ENCODE peak calls at places on chromosomes 11 and 22, in nine cellular contexts. One of them, this sample, is unnamed.

GRCh38 chr11:40388097-40388818 is 1071.2 kb downstream of the LRRC4C start:
- DNase-seq in activated T-cell treated with anti-CD3 and anti-CD28 coated beads for 24 hours: no peak
- DNase-seq in stimulated activated CD4-positive, alpha-beta T cell treated with anti-CD3 and anti-CD28 coated beads, Interleukin-4, amount 100 ng/mL, for 4 hours: no peak
- DNase-seq in ELR: peak
- DNase-seq in cardiac fibroblast: no peak
- DNase-seq in A549: no peak
- DNase-seq in EH: peak
- DNase-seq in CD8-positive, alpha-beta memory T cell: no peak
- DNase-seq in mesendoderm: no peak
- DNase-seq in this sample: no peak

GRCh38 chr11:2807276-2807681 is 78.3 kb downstream of the CDKN1C start:
- DNase-seq in activated T-cell treated with anti-CD3 and anti-CD28 coated beads for 24 hours: no peak
- DNase-seq in stimulated activated CD4-positive, alpha-beta T cell treated with anti-CD3 and anti-CD28 coated beads, Interleukin-4, amount 100 ng/mL, for 4 hours: no peak
- DNase-seq in ELR: no peak
- DNase-seq in cardiac fibroblast: no peak
- DNase-seq in A549: no peak
- DNase-seq in EH: no peak
- DNase-seq in CD8-positive, alpha-beta memory T cell: no peak
- DNase-seq in mesendoderm: no peak
- DNase-seq in this sample: no peak

GRCh38 chr11:17164361-17165246 is 43.2 kb downstream of the PIK3C2A start:
- DNase-seq in activated T-cell treated with anti-CD3 and anti-CD28 coated beads for 24 hours: no peak
- DNase-seq in stimulated activated CD4-positive, alpha-beta T cell treated with anti-CD3 and anti-CD28 coated beads, Interleukin-4, amount 100 ng/mL, for 4 hours: no peak
- DNase-seq in ELR: peak
- DNase-seq in cardiac fibroblast: peak
- DNase-seq in A549: no peak
- DNase-seq in EH: peak
- DNase-seq in CD8-positive, alpha-beta memory T cell: no peak
- DNase-seq in mesendoderm: peak
- DNase-seq in this sample: no peak

GRCh38 chr11:104525416-104525815 is 361.5 kb upstream of the PDGFD start:
- DNase-seq in activated T-cell treated with anti-CD3 and anti-CD28 coated beads for 24 hours: no peak
- DNase-seq in stimulated activated CD4-positive, alpha-beta T cell treated with anti-CD3 and anti-CD28 coated beads, Interleukin-4, amount 100 ng/mL, for 4 hours: no peak
- DNase-seq in ELR: no peak
- DNase-seq in cardiac fibroblast: no peak
- DNase-seq in A549: no peak
- DNase-seq in EH: no peak
- DNase-seq in CD8-positive, alpha-beta memory T cell: no peak
- DNase-seq in mesendoderm: no peak
- DNase-seq in this sample: no peak

GRCh38 chr11:313787-314547 is at the start of gene IFITM1:
- DNase-seq in activated T-cell treated with anti-CD3 and anti-CD28 coated beads for 24 hours: no peak
- DNase-seq in stimulated activated CD4-positive, alpha-beta T cell treated with anti-CD3 and anti-CD28 coated beads, Interleukin-4, amount 100 ng/mL, for 4 hours: no peak
- DNase-seq in ELR: peak
- DNase-seq in cardiac fibroblast: peak
- DNase-seq in A549: no peak
- DNase-seq in EH: peak
- DNase-seq in CD8-positive, alpha-beta memory T cell: peak
- DNase-seq in mesendoderm: peak
- DNase-seq in this sample: peak

GRCh38 chr11:83044958-83045712 is 26.6 kb downstream of the RAB30 start:
- DNase-seq in activated T-cell treated with anti-CD3 and anti-CD28 coated beads for 24 hours: no peak
- DNase-seq in stimulated activated CD4-positive, alpha-beta T cell treated with anti-CD3 and anti-CD28 coated beads, Interleukin-4, amount 100 ng/mL, for 4 hours: no peak
- DNase-seq in ELR: peak
- DNase-seq in cardiac fibroblast: peak
- DNase-seq in A549: peak
- DNase-seq in EH: peak
- DNase-seq in CD8-positive, alpha-beta memory T cell: no peak
- DNase-seq in mesendoderm: no peak
- DNase-seq in this sample: no peak

GRCh38 chr22:47676685-47677084 is 914.2 kb downstream of the TBC1D22A start:
- DNase-seq in activated T-cell treated with anti-CD3 and anti-CD28 coated beads for 24 hours: no peak
- DNase-seq in stimulated activated CD4-positive, alpha-beta T cell treated with anti-CD3 and anti-CD28 coated beads, Interleukin-4, amount 100 ng/mL, for 4 hours: no peak
- DNase-seq in ELR: no peak
- DNase-seq in cardiac fibroblast: no peak
- DNase-seq in A549: no peak
- DNase-seq in EH: no peak
- DNase-seq in CD8-positive, alpha-beta memory T cell: no peak
- DNase-seq in mesendoderm: no peak
- DNase-seq in this sample: no peak

GRCh38 chr11:65932558-65932919 is 12.7 kb upstream of the TSGA10IP start:
- DNase-seq in activated T-cell treated with anti-CD3 and anti-CD28 coated beads for 24 hours: no peak
- DNase-seq in stimulated activated CD4-positive, alpha-beta T cell treated with anti-CD3 and anti-CD28 coated beads, Interleukin-4, amount 100 ng/mL, for 4 hours: no peak
- DNase-seq in ELR: peak
- DNase-seq in cardiac fibroblast: peak
- DNase-seq in A549: peak
- DNase-seq in EH: peak
- DNase-seq in CD8-positive, alpha-beta memory T cell: no peak
- DNase-seq in mesendoderm: peak
- DNase-seq in this sample: no peak

GRCh38 chr11:111905391-111905790 is 6.2 kb downstream of the CRYAB start:
- DNase-seq in activated T-cell treated with anti-CD3 and anti-CD28 coated beads for 24 hours: no peak
- DNase-seq in stimulated activated CD4-positive, alpha-beta T cell treated with anti-CD3 and anti-CD28 coated beads, Interleukin-4, amount 100 ng/mL, for 4 hours: no peak
- DNase-seq in ELR: no peak
- DNase-seq in cardiac fibroblast: no peak
- DNase-seq in A549: no peak
- DNase-seq in EH: peak
- DNase-seq in CD8-positive, alpha-beta memory T cell: no peak
- DNase-seq in mesendoderm: no peak
- DNase-seq in this sample: no peak

GRCh38 chr11:120137187-120137610 is 714 bp downstream of the TRIM29 start:
- DNase-seq in activated T-cell treated with anti-CD3 and anti-CD28 coated beads for 24 hours: no peak
- DNase-seq in stimulated activated CD4-positive, alpha-beta T cell treated with anti-CD3 and anti-CD28 coated beads, Interleukin-4, amount 100 ng/mL, for 4 hours: no peak
- DNase-seq in ELR: no peak
- DNase-seq in cardiac fibroblast: no peak
- DNase-seq in A549: no peak
- DNase-seq in EH: no peak
- DNase-seq in CD8-positive, alpha-beta memory T cell: no peak
- DNase-seq in mesendoderm: no peak
- DNase-seq in this sample: peak

GRCh38 chr11:116773203-116774112 is 671 bp upstream of the BUD13 start:
- DNase-seq in activated T-cell treated with anti-CD3 and anti-CD28 coated beads for 24 hours: no peak
- DNase-seq in stimulated activated CD4-positive, alpha-beta T cell treated with anti-CD3 and anti-CD28 coated beads, Interleukin-4, amount 100 ng/mL, for 4 hours: no peak
- DNase-seq in ELR: peak
- DNase-seq in cardiac fibroblast: peak
- DNase-seq in A549: no peak
- DNase-seq in EH: no peak
- DNase-seq in CD8-positive, alpha-beta memory T cell: no peak
- DNase-seq in mesendoderm: no peak
- DNase-seq in this sample: no peak

GRCh38 chr22:24417901-24418641 is 9.3 kb upstream of the ADORA2A start:
- DNase-seq in activated T-cell treated with anti-CD3 and anti-CD28 coated beads for 24 hours: no peak
- DNase-seq in stimulated activated CD4-positive, alpha-beta T cell treated with anti-CD3 and anti-CD28 coated beads, Interleukin-4, amount 100 ng/mL, for 4 hours: no peak
- DNase-seq in ELR: no peak
- DNase-seq in cardiac fibroblast: peak
- DNase-seq in A549: no peak
- DNase-seq in EH: no peak
- DNase-seq in CD8-positive, alpha-beta memory T cell: no peak
- DNase-seq in mesendoderm: no peak
- DNase-seq in this sample: no peak

GRCh38 chr22:41576877-41577276 is 12.8 kb downstream of the PMM1 start:
- DNase-seq in activated T-cell treated with anti-CD3 and anti-CD28 coated beads for 24 hours: no peak
- DNase-seq in stimulated activated CD4-positive, alpha-beta T cell treated with anti-CD3 and anti-CD28 coated beads, Interleukin-4, amount 100 ng/mL, for 4 hours: no peak
- DNase-seq in ELR: peak
- DNase-seq in cardiac fibroblast: peak
- DNase-seq in A549: peak
- DNase-seq in EH: peak
- DNase-seq in CD8-positive, alpha-beta memory T cell: peak
- DNase-seq in mesendoderm: peak
- DNase-seq in this sample: no peak

GRCh38 chr11:105227363-105227762 is 87.8 kb upstream of the CARD18 start:
- DNase-seq in activated T-cell treated with anti-CD3 and anti-CD28 coated beads for 24 hours: no peak
- DNase-seq in stimulated activated CD4-positive, alpha-beta T cell treated with anti-CD3 and anti-CD28 coated beads, Interleukin-4, amount 100 ng/mL, for 4 hours: no peak
- DNase-seq in ELR: no peak
- DNase-seq in cardiac fibroblast: no peak
- DNase-seq in A549: no peak
- DNase-seq in EH: no peak
- DNase-seq in CD8-positive, alpha-beta memory T cell: no peak
- DNase-seq in mesendoderm: no peak
- DNase-seq in this sample: no peak

GRCh38 chr11:79165908-79166307 is 274.9 kb downstream of the TENM4 start:
- DNase-seq in activated T-cell treated with anti-CD3 and anti-CD28 coated beads for 24 hours: no peak
- DNase-seq in stimulated activated CD4-positive, alpha-beta T cell treated with anti-CD3 and anti-CD28 coated beads, Interleukin-4, amount 100 ng/mL, for 4 hours: no peak
- DNase-seq in ELR: no peak
- DNase-seq in cardiac fibroblast: no peak
- DNase-seq in A549: no peak
- DNase-seq in EH: no peak
- DNase-seq in CD8-positive, alpha-beta memory T cell: no peak
- DNase-seq in mesendoderm: no peak
- DNase-seq in this sample: no peak

GRCh38 chr11:3218483-3219280 is at the start of gene MRGPRG:
- DNase-seq in activated T-cell treated with anti-CD3 and anti-CD28 coated beads for 24 hours: no peak
- DNase-seq in stimulated activated CD4-positive, alpha-beta T cell treated with anti-CD3 and anti-CD28 coated beads, Interleukin-4, amount 100 ng/mL, for 4 hours: no peak
- DNase-seq in ELR: no peak
- DNase-seq in cardiac fibroblast: no peak
- DNase-seq in A549: no peak
- DNase-seq in EH: no peak
- DNase-seq in CD8-positive, alpha-beta memory T cell: no peak
- DNase-seq in mesendoderm: no peak
- DNase-seq in this sample: no peak

This sample was measured in CD8-positive, alpha-beta T cell.